ENCODE peak calls at places on chromosome 19, in nine cellular contexts. J, W, Y, P, K, X, G, U and Q are unnamed samples.

GRCh38 chr19:47598407-47599349 is 10.3 kb upstream of the BICRA start:
- DNase-seq in J (peak), W (peak), Y (peak), P (peak), K (peak), X (peak), G (no peak), U (peak), Q (no peak)

GRCh38 chr19:15378529-15379082 is 981 bp downstream of the AKAP8 start:
- DNase-seq in J (no peak), W (no peak), Y (peak), P (no peak), K (no peak), X (peak), G (peak), U (peak), Q (peak)

GRCh38 chr19:46784262-46785053 is 3.9 kb downstream of the SLC1A5 start:
- DNase-seq in J (peak), W (peak), Y (peak), P (peak), K (no peak), X (peak), G (peak), U (peak), Q (peak)

GRCh38 chr19:18435185-18435841 is 2.6 kb downstream of the ISYNA1 start:
- DNase-seq in J (no peak), W (no peak), Y (no peak), P (no peak), K (no peak), X (no peak), G (no peak), U (no peak), Q (no peak)

GRCh38 chr19:52226652-52227051 is 36.8 kb downstream of the PPP2R1A start:
- DNase-seq in J (no peak), W (no peak), Y (no peak), P (no peak), K (no peak), X (no peak), G (no peak), U (no peak), Q (no peak)

GRCh38 chr19:49475995-49476880 is 2.2 kb downstream of the FLT3LG start:
- DNase-seq in J (peak), W (no peak), Y (peak), P (no peak), K (no peak), X (no peak), G (no peak), U (peak), Q (no peak)

GRCh38 chr19:10000171-10000826 is 10.0 kb downstream of the COL5A3 start:
- DNase-seq in J (peak), W (no peak), Y (peak), P (peak), K (peak), X (peak), G (peak), U (peak), Q (peak)

GRCh38 chr19:40612831-40613668 is 11.9 kb downstream of the LTBP4 start:
- DNase-seq in J (no peak), W (no peak), Y (peak), P (peak), K (no peak), X (peak), G (peak), U (peak), Q (no peak)

GRCh38 chr19:35557539-35558399 is 5.7 kb downstream of the ATP4A start:
- DNase-seq in J (peak), W (no peak), Y (peak), P (peak), K (no peak), X (peak), G (peak), U (peak), Q (no peak)

GRCh38 chr19:34853369-34853768 is 73.3 kb upstream of the ZNF30 start:
- DNase-seq in J (no peak), W (no peak), Y (no peak), P (no peak), K (no peak), X (no peak), G (no peak), U (no peak), Q (no peak)

GRCh38 chr19:32361574-32362317 is 16.3 kb downstream of the ZNF507 start:
- DNase-seq in J (no peak), W (no peak), Y (no peak), P (no peak), K (no peak), X (no peak), G (no peak), U (no peak), Q (no peak)

GRCh38 chr19:782195-783043 is 14.8 kb upstream of the PTBP1 start:
- DNase-seq in J (peak), W (no peak), Y (peak), P (no peak), K (no peak), X (no peak), G (no peak), U (peak), Q (no peak)

GRCh38 chr19:535017-535835 is 3.7 kb downstream of the CDC34 start:
- DNase-seq in J (no peak), W (no peak), Y (no peak), P (no peak), K (no peak), X (no peak), G (no peak), U (no peak), Q (peak)

GRCh38 chr19:35119091-35119490 is 3.5 kb downstream of the FXYD3 start:
- DNase-seq in J (no peak), W (no peak), Y (no peak), P (no peak), K (no peak), X (no peak), G (no peak), U (no peak), Q (no peak)

GRCh38 chr19:8641908-8642547 is 11.6 kb downstream of the NFILZ start:
- DNase-seq in J (no peak), W (no peak), Y (peak), P (no peak), K (no peak), X (no peak), G (no peak), U (peak), Q (no peak)

GRCh38 chr19:15216363-15216762 is 15.6 kb upstream of the NOTCH3 start:
- DNase-seq in J (no peak), W (no peak), Y (peak), P (no peak), K (no peak), X (no peak), G (no peak), U (no peak), Q (no peak)

GRCh38 chr19:37654525-37654832 is 786 bp downstream of the ZFP30 start:
- DNase-seq in J (no peak), W (no peak), Y (no peak), P (no peak), K (no peak), X (no peak), G (no peak), U (peak), Q (no peak)

GRCh38 chr19:42683917-42684513 is 56.3 kb downstream of the PSG3 start:
- DNase-seq in J (no peak), W (no peak), Y (no peak), P (no peak), K (no peak), X (no peak), G (no peak), U (peak), Q (no peak)

GRCh38 chr19:16834747-16835146 is 5.5 kb downstream of the SIN3B start:
- DNase-seq in J (no peak), W (no peak), Y (no peak), P (no peak), K (no peak), X (no peak), G (no peak), U (no peak), Q (no peak)

GRCh38 chr19:7868671-7869452 is 5.3 kb downstream of the PRR36 start:
- DNase-seq in J (peak), W (no peak), Y (peak), P (peak), K (no peak), X (peak), G (peak), U (peak), Q (peak)

GRCh38 chr19:42547927-42548326 is 19.6 kb upstream of the CEACAM1 start:
- DNase-seq in J (no peak), W (no peak), Y (no peak), P (no peak), K (no peak), X (no peak), G (no peak), U (no peak), Q (no peak)

DNA sequence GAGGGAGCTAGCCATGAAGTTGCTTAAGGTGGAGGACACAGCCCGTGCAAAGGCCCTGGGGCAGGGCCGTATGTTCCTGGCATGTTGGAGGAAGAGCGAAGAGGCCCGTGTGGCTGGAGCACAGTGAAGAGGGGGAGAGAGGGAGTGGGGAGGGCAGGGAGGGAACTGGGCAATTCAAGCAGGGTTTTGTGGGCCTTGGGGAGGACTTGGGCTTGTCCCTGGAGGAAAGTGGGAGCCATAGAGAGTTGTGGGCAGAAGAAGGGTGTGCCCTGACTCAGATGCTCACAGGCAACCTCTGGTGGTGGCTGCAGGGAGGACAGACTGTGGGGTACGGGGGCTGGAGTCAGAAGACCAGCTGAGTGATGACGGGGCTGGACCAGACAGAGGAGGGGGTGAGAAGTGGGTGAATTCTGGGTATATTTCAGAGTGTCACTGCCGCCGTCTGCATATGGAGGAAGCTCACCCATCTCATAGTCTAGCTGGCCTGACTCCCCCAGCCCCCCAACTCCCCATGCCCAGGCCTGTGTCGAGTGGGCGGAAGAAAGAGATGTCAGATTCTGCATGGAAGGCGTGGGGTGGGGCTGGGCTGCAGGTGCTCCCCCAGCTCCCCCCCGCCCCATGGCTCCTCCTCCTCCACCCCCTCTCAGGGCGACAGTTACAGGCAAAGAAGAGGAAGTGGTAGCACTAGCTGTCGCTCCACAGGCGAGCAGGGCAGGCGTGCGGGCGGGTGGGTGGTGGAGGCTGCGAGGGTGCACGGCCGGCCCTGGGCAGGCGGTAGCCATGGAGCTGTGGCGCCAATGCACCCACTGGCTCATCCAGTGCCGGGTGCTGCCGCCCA is at the start of gene VAV1:
- DNase-seq in J (peak), W (no peak), Y (no peak), P (peak), K (no peak), X (peak), G (peak), U (no peak), Q (peak)
- TF ChIP-seq CTCF in J (no peak), W (no peak), Y (no peak), P (no peak), K (no peak), X (no peak), G (no peak), U (no peak), Q (no peak)

GRCh38 chr19:13006431-13007281 is 11.4 kb downstream of the NFIX start:
- DNase-seq in J (peak), W (no peak), Y (no peak), P (no peak), K (no peak), X (no peak), G (no peak), U (no peak), Q (no peak)
- H3K27ac ChIP-seq in J (peak), W (no peak), Y (no peak), P (peak), K (peak), X (peak), G (peak), U (no peak), Q (no peak)

GRCh38 chr19:33400856-33401682 is 27.6 kb downstream of the CEBPG start:
- DNase-seq in J (no peak), W (no peak), Y (no peak), P (no peak), K (no peak), X (no peak), G (peak), U (no peak), Q (peak)

GRCh38 chr19:33401683-33402420 is 28.3 kb downstream of the CEBPG start:
- DNase-seq in J (no peak), W (no peak), Y (no peak), P (no peak), K (no peak), X (no peak), G (peak), U (no peak), Q (peak)

GRCh38 chr19:33403221-33403972 is 29.9 kb downstream of the CEBPG start:
- DNase-seq in J (peak), W (no peak), Y (peak), P (no peak), K (no peak), X (peak), G (peak), U (no peak), Q (peak)

GRCh38 chr19:33403973-33404304 is 30.4 kb downstream of the CEBPG start:
- DNase-seq in J (no peak), W (no peak), Y (no peak), P (no peak), K (no peak), X (no peak), G (peak), U (no peak), Q (no peak)

DNA sequence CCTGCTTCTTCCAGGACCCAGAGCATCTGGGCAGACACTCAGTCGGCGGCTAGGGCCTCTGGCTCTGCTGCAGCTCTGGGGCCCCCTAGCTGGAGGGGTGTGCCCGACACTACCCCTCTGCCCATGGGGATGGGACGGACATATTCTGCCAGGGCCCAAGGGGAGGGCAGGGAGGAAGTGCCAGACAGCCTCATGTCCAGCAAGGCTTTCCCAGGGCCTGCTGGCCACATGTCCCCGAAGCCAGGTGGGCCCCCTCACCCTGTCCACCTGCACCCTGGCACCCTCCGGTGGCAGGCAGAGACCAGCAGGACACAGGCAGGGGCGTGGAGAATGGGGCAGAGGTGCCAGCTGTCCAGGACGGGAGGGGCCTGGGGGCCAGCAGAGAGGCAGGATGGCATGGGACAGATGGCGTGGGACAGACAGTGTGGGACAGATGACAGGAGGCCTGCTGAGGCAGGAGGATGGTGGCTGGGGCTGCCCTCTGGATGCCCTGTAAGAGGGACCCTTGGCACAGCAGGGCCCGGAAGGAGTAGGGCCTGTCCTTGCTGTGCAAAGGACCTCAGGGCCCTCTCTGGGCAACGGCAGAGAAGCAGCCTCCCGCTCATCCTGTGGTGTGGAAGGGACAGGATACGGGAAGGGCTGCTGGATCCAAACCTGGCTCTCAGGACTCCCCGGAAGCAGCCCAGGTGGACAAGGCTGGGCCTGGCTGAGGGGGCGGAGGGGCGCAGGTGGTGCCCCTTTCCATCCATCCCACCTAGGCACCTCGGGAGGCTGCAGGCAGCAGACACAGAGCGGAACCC is 29.1 kb downstream of the CEBPG start:
- DNase-seq in J (no peak), W (no peak), Y (no peak), P (no peak), K (no peak), X (no peak), G (peak), U (no peak), Q (no peak)
- TF ChIP-seq CTCF in J (peak), W (no peak), Y (no peak), P (no peak), K (no peak), X (no peak), G (peak), U (no peak), Q (peak)

GRCh38 chr19:19871932-19872331 is 6.2 kb downstream of the ZNF253 start:
- DNase-seq in J (no peak), W (no peak), Y (no peak), P (no peak), K (no peak), X (no peak), G (no peak), U (no peak), Q (no peak)
- H3K27ac ChIP-seq in J (no peak), W (no peak), Y (no peak), P (no peak), K (no peak), X (no peak), G (no peak), U (no peak), Q (no peak)

GRCh38 chr19:54673222-54673621 is 10.4 kb downstream of the LILRB4 start:
- DNase-seq in J (no peak), W (no peak), Y (no peak), P (no peak), K (no peak), X (no peak), G (no peak), U (no peak), Q (no peak)

GRCh38 chr19:54668353-54668752 is 5.6 kb downstream of the LILRB4 start:
- DNase-seq in J (no peak), W (no peak), Y (no peak), P (no peak), K (no peak), X (no peak), G (no peak), U (no peak), Q (no peak)

GRCh38 chr19:54677217-54677616 is 14.4 kb downstream of the LILRB4 start:
- DNase-seq in J (no peak), W (no peak), Y (no peak), P (no peak), K (no peak), X (no peak), G (no peak), U (no peak), Q (no peak)

GRCh38 chr19:54670576-54671347 is 8.0 kb downstream of the LILRB4 start:
- DNase-seq in J (no peak), W (no peak), Y (no peak), P (no peak), K (no peak), X (no peak), G (no peak), U (no peak), Q (no peak)

GRCh38 chr19:54674021-54674617 is 11.3 kb downstream of the LILRB4 start:
- DNase-seq in J (no peak), W (no peak), Y (no peak), P (no peak), K (no peak), X (no peak), G (no peak), U (peak), Q (no peak)
- TF ChIP-seq CTCF in J (no peak), W (peak), Y (peak), P (peak), K (no peak), X (no peak), G (peak), U (peak), Q (peak)

DNA sequence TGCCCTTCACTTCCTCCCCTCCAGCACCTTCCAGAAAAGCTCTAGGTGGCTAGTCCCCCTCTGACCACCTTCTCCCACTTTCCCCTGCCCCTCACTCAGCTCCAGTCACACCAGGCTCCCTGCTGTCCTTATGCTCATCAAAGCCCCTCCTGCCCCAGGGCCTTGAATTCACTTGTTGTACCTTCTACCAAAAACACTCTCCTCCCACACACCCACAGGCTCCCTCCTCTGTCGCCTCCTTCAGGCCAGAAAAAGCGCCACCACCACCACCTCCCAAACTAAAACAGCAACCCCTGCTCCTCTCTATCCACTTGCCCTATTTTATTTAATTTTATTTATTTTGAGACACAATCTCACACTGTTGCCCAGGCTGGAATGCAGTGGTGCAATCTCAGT is 4.8 kb upstream of the CEACAM16 start:
- DNase-seq in J (no peak), W (no peak), Y (no peak), P (no peak), K (no peak), X (no peak), G (no peak), U (no peak), Q (no peak)
- H3K27ac ChIP-seq in J (no peak), W (no peak), Y (peak), P (no peak), K (no peak), X (peak), G (peak), U (peak), Q (peak)

GRCh38 chr19:2312819-2313501 is 5.0 kb upstream of the LINGO3 start:
- DNase-seq in J (no peak), W (no peak), Y (no peak), P (no peak), K (no peak), X (no peak), G (no peak), U (no peak), Q (no peak)

GRCh38 chr19:2317756-2318155 is 9.8 kb upstream of the LINGO3 start:
- DNase-seq in J (no peak), W (no peak), Y (no peak), P (no peak), K (no peak), X (no peak), G (no peak), U (no peak), Q (no peak)

GRCh38 chr19:2315121-2315817 is 7.3 kb upstream of the LINGO3 start:
- DNase-seq in J (no peak), W (no peak), Y (no peak), P (no peak), K (no peak), X (no peak), G (no peak), U (no peak), Q (no peak)

GRCh38 chr19:2317300-2317699 is 9.3 kb upstream of the LINGO3 start:
- DNase-seq in J (no peak), W (no peak), Y (no peak), P (no peak), K (no peak), X (no peak), G (no peak), U (no peak), Q (no peak)

DNA sequence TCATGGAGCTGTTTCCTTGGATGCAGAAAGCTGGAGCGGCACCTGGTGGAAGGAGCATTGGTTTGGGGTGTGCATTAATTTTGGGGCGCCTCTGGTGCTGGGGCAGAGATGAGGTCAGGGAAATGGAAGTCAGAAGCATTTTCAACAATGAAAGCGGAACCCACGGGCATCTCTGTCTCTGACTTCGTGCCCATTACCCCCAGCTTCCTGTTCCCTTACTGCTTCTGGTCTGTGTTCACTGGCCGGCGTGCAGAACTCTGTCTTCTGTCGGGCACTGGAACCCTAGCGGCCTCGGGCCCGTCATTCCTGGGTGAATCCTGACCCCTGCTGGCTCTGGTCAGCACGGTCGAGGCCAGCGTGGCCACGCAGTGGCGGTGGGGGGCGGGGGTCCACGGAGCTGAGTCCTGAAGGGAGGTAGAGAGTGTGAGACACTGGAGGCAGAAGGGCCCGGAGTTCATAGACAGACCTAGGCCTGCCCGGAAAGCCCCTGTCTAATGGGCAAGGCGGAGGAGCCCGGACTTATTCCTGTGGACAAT is 7.9 kb upstream of the LINGO3 start:
- DNase-seq in J (peak), W (no peak), Y (peak), P (peak), K (no peak), X (peak), G (peak), U (no peak), Q (peak)
- TF ChIP-seq CTCF in J (peak), W (peak), Y (peak), P (peak), K (peak), X (peak), G (peak), U (peak), Q (peak)